ENCODE peak calls at places on chromosomes 3 and 15, in nine cellular contexts. V is H54, W is upper lobe of left lung, Y is adrenal gland, O is body of pancreas, X is transverse colon, D is esophagus squamous epithelium, Z is lower leg skin, N is vagina. T is an unnamed sample.

GRCh38 chr3:138381950-138382715 is 33.8 kb downstream of the MRAS start:
- DNase-seq in V (no peak), D (no peak), N (no peak), Z (peak; percentile 61), O (peak; percentile 64), X (peak; percentile 33), W (no peak), Y (peak; percentile 81), T (no peak)

GRCh38 chr15:65832549-65833364 is 36.5 kb upstream of the RAB11A start:
- DNase-seq in Y (peak; percentile 88), N (peak; percentile 96), X (peak; percentile 82), W (no peak), D (no peak), V (peak; percentile 62), O (peak; percentile 98), Z (peak; percentile 90), T (peak; percentile 66)

GRCh38 chr15:68012911-68013310 is 41.2 kb upstream of the PIAS1 start:
- DNase-seq in D (no peak), O (no peak), Y (no peak), X (no peak), Z (no peak), W (no peak), N (no peak), V (no peak), T (no peak)

GRCh38 chr3:17372811-17373210 is 369.6 kb downstream of the TBC1D5 start:
- DNase-seq in X (no peak), Z (no peak), O (no peak), W (no peak), N (no peak), Y (no peak), D (no peak), V (no peak), T (no peak)

GRCh38 chr15:62742409-62743171 is 300.0 kb upstream of the TPM1 start:
- DNase-seq in O (peak; percentile 55), N (peak; percentile 98), Z (peak; percentile 83), V (no peak), W (no peak), Y (peak; percentile 50), X (peak; percentile 45), D (no peak), T (peak; percentile 62)

GRCh38 chr3:114336122-114336697 is 42.4 kb downstream of the TIGIT start:
- DNase-seq in N (no peak), Z (no peak), V (no peak), O (no peak), Y (no peak), W (no peak), X (no peak), D (no peak), T (peak; percentile 1)

GRCh38 chr3:15629860-15630597 is 28.5 kb downstream of the BTD start:
- DNase-seq in W (no peak), Z (peak; percentile 70), V (no peak), D (no peak), Y (peak; percentile 82), N (no peak), X (peak; percentile 65), O (peak; percentile 84), T (peak; percentile 77)

GRCh38 chr3:46293991-46294833 is 52.0 kb downstream of the CCR3 start:
- DNase-seq in D (no peak), Z (no peak), X (no peak), Y (no peak), V (no peak), W (no peak), O (no peak), N (no peak), T (no peak)

GRCh38 chr15:80154336-80154735 is 1.5 kb downstream of the FAH start:
- DNase-seq in N (no peak), X (no peak), D (no peak), V (no peak), W (no peak), O (no peak), Z (no peak), Y (no peak), T (peak; percentile 24)

GRCh38 chr3:27993061-27993460 is 248.4 kb upstream of the CMC1 start:
- DNase-seq in D (no peak), N (no peak), V (no peak), W (no peak), O (no peak), Y (no peak), X (no peak), Z (no peak), T (no peak)

GRCh38 chr3:50623840-50624474 is 7.0 kb downstream of the MAPKAPK3 start:
- DNase-seq in D (no peak), Z (no peak), W (no peak), N (no peak), O (no peak), Y (no peak), X (no peak), V (no peak), T (no peak)

GRCh38 chr15:64356443-64357040 is 569 bp upstream of the CSNK1G1 start:
- DNase-seq in Y (no peak), O (no peak), D (no peak), Z (no peak), V (no peak), W (no peak), N (no peak), X (no peak), T (no peak)

GRCh38 chr15:92883643-92884458 is 16.3 kb upstream of the CHD2 start:
- DNase-seq in V (no peak), X (no peak), Y (no peak), N (no peak), Z (no peak), W (no peak), D (no peak), O (no peak), T (peak; percentile 72)

GRCh38 chr3:105802073-105802706 is 66.6 kb downstream of the CBLB start:
- DNase-seq in X (no peak), Y (no peak), V (no peak), Z (no peak), D (no peak), O (no peak), W (no peak), N (no peak), T (no peak)

GRCh38 chr3:4982773-4983738 is 3.8 kb downstream of the BHLHE40 start:
- DNase-seq in W (peak; percentile 50), V (no peak), N (no peak), O (peak; percentile 22), X (no peak), D (no peak), Z (no peak), Y (peak; percentile 50), T (no peak)

GRCh38 chr3:151675858-151676615 is 57.7 kb upstream of the AADACL2 start:
- DNase-seq in W (no peak), V (no peak), D (no peak), N (no peak), Y (no peak), Z (no peak), O (no peak), X (no peak), T (no peak)

GRCh38 chr15:52179278-52180195 is 11.7 kb downstream of the GNB5 start:
- DNase-seq in Z (peak; percentile 78), N (peak; percentile 93), O (peak; percentile 87), D (peak; percentile 45), V (peak; percentile 74), W (peak; percentile 98), Y (peak; percentile 83), X (peak; percentile 90), T (peak; percentile 44)
- TF ChIP-seq POLR2A in Z (peak; percentile 9), N (no peak), O (peak; percentile 74), D (no peak), V (peak; percentile 87), W (peak; percentile 44), Y (peak; percentile 50), X (peak; percentile 41), T (no peak)

GRCh38 chr3:177676148-177676547 is 478.9 kb upstream of the TBL1XR1 start:
- DNase-seq in O (no peak), Y (no peak), Z (no peak), V (no peak), N (no peak), X (no peak), W (no peak), D (no peak), T (no peak)
- TF ChIP-seq POLR2A in O (no peak), Y (no peak), Z (no peak), V (no peak), N (no peak), X (no peak), W (no peak), D (no peak), T (no peak)

GRCh38 chr3:66196633-66197032 is 24.2 kb upstream of the SLC25A26 start:
- DNase-seq in Y (no peak), W (no peak), N (no peak), X (no peak), O (no peak), D (no peak), Z (no peak), V (no peak), T (no peak)
- TF ChIP-seq POLR2A in Y (no peak), W (no peak), N (no peak), X (no peak), O (no peak), D (no peak), Z (no peak), V (no peak), T (no peak)

GRCh38 chr3:36989568-36989967 is 3.4 kb downstream of the EPM2AIP1 start:
- DNase-seq in D (no peak), O (no peak), N (no peak), X (no peak), Z (no peak), V (no peak), Y (no peak), W (no peak), T (no peak)

GRCh38 chr3:36991147-36991546 is 1.8 kb downstream of the EPM2AIP1 start:
- DNase-seq in X (no peak), D (no peak), W (no peak), Z (no peak), N (no peak), V (no peak), O (no peak), Y (no peak), T (no peak)

GRCh38 chr3:36992806-36993325 is at the start of gene EPM2AIP1:
- DNase-seq in V (peak; percentile 90), Y (no peak), W (peak; percentile 96), X (no peak), D (no peak), O (no peak), Z (no peak), N (peak; percentile 100), T (no peak)

GRCh38 chr3:36991923-36992805 is 767 bp downstream of the EPM2AIP1 start:
- DNase-seq in W (no peak), V (no peak), Z (peak; percentile 38), X (peak; percentile 35), D (no peak), O (peak; percentile 17), Y (no peak), N (peak; percentile 95), T (no peak)

DNA sequence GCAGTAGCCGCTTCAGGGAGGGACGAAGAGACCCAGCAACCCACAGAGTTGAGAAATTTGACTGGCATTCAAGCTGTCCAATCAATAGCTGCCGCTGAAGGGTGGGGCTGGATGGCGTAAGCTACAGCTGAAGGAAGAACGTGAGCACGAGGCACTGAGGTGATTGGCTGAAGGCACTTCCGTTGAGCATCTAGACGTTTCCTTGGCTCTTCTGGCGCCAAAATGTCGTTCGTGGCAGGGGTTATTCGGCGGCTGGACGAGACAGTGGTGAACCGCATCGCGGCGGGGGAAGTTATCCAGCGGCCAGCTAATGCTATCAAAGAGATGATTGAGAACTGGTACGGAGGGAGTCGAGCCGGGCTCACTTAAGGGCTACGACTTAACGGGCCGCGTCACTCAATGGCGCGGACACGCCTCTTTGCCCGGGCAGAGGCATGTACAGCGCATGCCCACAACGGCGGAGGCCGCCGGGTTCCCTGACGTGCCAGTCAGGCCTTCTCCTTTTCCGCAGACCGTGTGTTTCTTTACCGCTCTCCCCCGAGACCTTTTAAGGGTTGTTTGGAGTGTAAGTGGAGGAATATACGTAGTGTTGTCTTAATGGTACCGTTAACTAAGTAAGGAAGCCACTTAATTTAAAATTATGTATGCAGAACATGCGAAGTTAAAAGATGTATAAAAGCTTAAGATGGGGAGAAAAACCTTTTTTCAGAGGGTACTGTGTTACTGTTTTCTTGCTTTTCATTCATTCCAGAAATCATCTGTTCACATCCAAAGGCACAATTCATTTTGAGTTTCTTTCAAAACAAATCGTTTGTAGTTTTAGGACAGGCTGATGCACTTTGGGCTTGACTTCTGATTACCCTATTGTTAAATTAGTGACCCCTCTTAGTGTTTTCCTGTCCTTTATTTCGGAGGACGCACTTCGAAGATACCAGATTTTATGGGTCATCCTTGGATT is at the start of gene MLH1:
- DNase-seq in D (no peak), N (no peak), W (peak; percentile 97), X (peak; percentile 100), O (peak; percentile 100), Y (peak; percentile 100), Z (peak; percentile 100), V (peak; percentile 72), T (no peak)
- TF ChIP-seq POLR2A in D (no peak), N (peak; percentile 2), W (peak; percentile 81), X (peak; percentile 68), O (peak; percentile 74), Y (peak; percentile 68), Z (no peak), V (peak; percentile 75), T (peak; percentile 93)

T was measured in erythroblast.